ENCODE peak calls at places on chromosomes 6 and 20, in six cellular contexts. E is nucleus accumbens; U is Calu3; Z is HFFc6; P is B cell; B is stimulated activated CD4-positive, alpha-beta T cell treated with anti-CD3 and anti-CD28 coated beads, Interleukin-4, amount 100 ng/mL, for 48 hours. M is an unnamed sample.

GRCh38 chr20:25991051-25991755 is 294.6 kb upstream of the ZNF337 start:
- DNase-seq in B (no peak), Z (no peak), P (no peak), E (no peak), U (no peak), M (no peak)

GRCh38 chr20:63895202-63895885 is 418 bp downstream of the DNAJC5 start:
- DNase-seq in U (no peak), Z (no peak), E (no peak), P (no peak), B (no peak), M (no peak)

GRCh38 chr6:158122048-158122447 is 46.0 kb downstream of the SERAC1 start:
- DNase-seq in E (no peak), P (no peak), U (no peak), B (no peak), Z (no peak), M (no peak)

GRCh38 chr6:157427969-157428368 is 47.0 kb downstream of the ZDHHC14 start:
- DNase-seq in Z (no peak), U (no peak), P (no peak), B (no peak), E (no peak), M (no peak)

GRCh38 chr6:22926613-22927348 is 357.4 kb downstream of the HDGFL1 start:
- DNase-seq in B (no peak), Z (no peak), U (no peak), E (no peak), P (no peak), M (no peak)

GRCh38 chr6:72922401-72922800 is 300.5 kb downstream of the KCNQ5 start:
- DNase-seq in Z (peak), B (no peak), P (no peak), E (no peak), U (no peak), M (no peak)

GRCh38 chr6:21946298-21946783 is 350.5 kb downstream of the PRL start:
- DNase-seq in P (no peak), E (no peak), Z (peak), B (no peak), U (peak), M (no peak)

GRCh38 chr6:150057501-150057951 is 11.4 kb downstream of the ULBP3 start:
- DNase-seq in E (no peak), U (no peak), P (no peak), Z (no peak), B (no peak), M (no peak)

GRCh38 chr6:104597541-104598050 is 262.1 kb downstream of the HACE1 start:
- DNase-seq in U (no peak), Z (no peak), E (no peak), B (no peak), P (no peak), M (no peak)

GRCh38 chr6:135604035-135604865 is 106.7 kb upstream of the AHI1 start:
- DNase-seq in E (no peak), Z (no peak), P (no peak), U (no peak), B (no peak), M (no peak)

GRCh38 chr20:17456226-17456625 is 75.0 kb downstream of the BFSP1 start:
- DNase-seq in E (no peak), P (no peak), B (no peak), U (no peak), Z (no peak), M (no peak)

GRCh38 chr20:13024581-13024980 is 15.8 kb downstream of the SPTLC3 start:
- DNase-seq in B (no peak), P (no peak), U (no peak), E (no peak), Z (no peak), M (no peak)

GRCh38 chr6:88013554-88013953 is 34.1 kb upstream of the SPACA1 start:
- DNase-seq in P (no peak), U (no peak), Z (no peak), B (no peak), E (no peak), M (no peak)

GRCh38 chr6:156741287-156742073 is 35.7 kb upstream of the ARID1B start:
- DNase-seq in P (no peak), Z (no peak), B (no peak), E (no peak), U (no peak), M (no peak)

GRCh38 chr6:5088780-5089179 is 3.6 kb downstream of the PPP1R3G start:
- DNase-seq in U (no peak), B (no peak), E (no peak), Z (no peak), P (no peak), M (no peak)

GRCh38 chr20:15333170-15333569 is 995.8 kb upstream of the FLRT3 start:
- DNase-seq in B (no peak), U (no peak), Z (no peak), E (no peak), P (no peak), M (no peak)

GRCh38 chr6:68502946-68503345 is 132.1 kb upstream of the ADGRB3 start:
- DNase-seq in P (no peak), E (no peak), B (no peak), Z (no peak), U (no peak), M (no peak)

GRCh38 chr6:47230579-47230978 is 79.1 kb downstream of the TNFRSF21 start:
- DNase-seq in U (no peak), E (no peak), Z (no peak), P (no peak), B (no peak), M (no peak)

GRCh38 chr6:140073456-140073855 is 699.0 kb upstream of the CITED2 start:
- DNase-seq in Z (peak), E (no peak), U (no peak), B (no peak), P (no peak), M (no peak)